ENCODE peak calls at places on chromosome 4, in six cellular contexts. O is NCI-H774; K is kidney glomerular epithelial cell; A is GM12892; U is activated T-helper 1 cell treated with anti-CD3 and anti-CD28 coated beads, Interleukin-12 subunit alpha, Interleukin-12 subunit beta, Interleukin-2, Interleukin-4 antibody, amounts not matched to agents 30 ng/mL and 10 ng/mL and 1 ng/mL, durations not matched to agents 14 hours and 24 hours and 36 hours; Q is ELR. X is an unnamed sample.

GRCh38 chr4:148443550-148444295 is 1.5 kb upstream of the NR3C2 start:
- DNase-seq in O (no peak), K (no peak), A (peak; percentile 7), U (peak; percentile 5), Q (peak; percentile 32), X (no peak)

GRCh38 chr4:185839204-185839712 is 27.3 kb upstream of the SORBS2 start:
- DNase-seq in O (no peak), K (peak; percentile 94), A (no peak), U (no peak), Q (peak; percentile 97), X (peak; percentile 97)

GRCh38 chr4:174086829-174087799 is 196.4 kb downstream of the FBXO8 start:
- DNase-seq in O (no peak), K (no peak), A (no peak), U (no peak), Q (no peak), X (no peak)

GRCh38 chr4:140807491-140808257 is 51.5 kb upstream of the TBC1D9 start:
- DNase-seq in O (no peak), K (no peak), A (no peak), U (no peak), Q (no peak), X (no peak)

GRCh38 chr4:24794111-24794860 is 1.1 kb upstream of the SOD3 start:
- DNase-seq in O (no peak), K (no peak), A (no peak), U (no peak), Q (peak; percentile 63), X (peak; percentile 74)

GRCh38 chr4:169015237-169015636 is 5.2 kb upstream of the CBR4 start:
- DNase-seq in O (no peak), K (no peak), A (no peak), U (no peak), Q (no peak), X (no peak)

GRCh38 chr4:138014664-138015288 is 227.4 kb downstream of the SLC7A11 start:
- DNase-seq in O (no peak), K (no peak), A (no peak), U (no peak), Q (no peak), X (no peak)

GRCh38 chr4:28868831-28869230 is 1851.3 kb upstream of the PCDH7 start:
- DNase-seq in O (no peak), K (no peak), A (no peak), U (no peak), Q (peak; percentile 1), X (no peak)

GRCh38 chr4:35500812-35501211 is 743.5 kb downstream of the ARAP2 start:
- DNase-seq in O (no peak), K (no peak), A (no peak), U (no peak), Q (no peak), X (no peak)

GRCh38 chr4:138204507-138204906 is 37.6 kb downstream of the SLC7A11 start:
- DNase-seq in O (peak; percentile 49), K (no peak), A (no peak), U (no peak), Q (no peak), X (no peak)